ENCODE peak calls at places on chromosome 12, in six cellular contexts. U is MV-4-11; T is CD8-positive, alpha-beta memory T cell; K is HTR-8/SVneo; M is activated T-helper 1 cell treated with Interleukin-2 at 50 U/mL for 16 hours; S is HT-29. E is an unnamed sample.

GRCh38 chr12:65926119-65927004 is 102.1 kb downstream of the HMGA2 start:
- DNase-seq in K (no peak), S (peak), M (no peak), U (no peak), T (no peak), E (no peak)

GRCh38 chr12:26286186-26286585 is 90.8 kb downstream of the SSPN start:
- DNase-seq in T (no peak), S (no peak), M (no peak), U (no peak), K (no peak), E (no peak)

GRCh38 chr12:68772714-68773113 is 26.7 kb downstream of the SLC35E3 start:
- DNase-seq in K (no peak), U (no peak), M (no peak), T (no peak), S (no peak), E (no peak)

GRCh38 chr12:8038659-8039114 is 6.2 kb downstream of the FOXJ2 start:
- DNase-seq in S (peak), T (no peak), M (no peak), K (no peak), U (no peak), E (no peak)

GRCh38 chr12:122858171-122858570 is 22.9 kb downstream of the HIP1R start:
- DNase-seq in M (no peak), K (no peak), U (no peak), T (no peak), S (no peak), E (no peak)

GRCh38 chr12:131831021-131831571 is 2.9 kb downstream of the MMP17 start:
- DNase-seq in K (no peak), T (no peak), U (no peak), S (no peak), M (no peak), E (no peak)

GRCh38 chr12:82931349-82932116 is 244.8 kb downstream of the TMTC2 start:
- DNase-seq in U (no peak), S (peak), T (no peak), M (no peak), K (no peak), E (no peak)

GRCh38 chr12:64797156-64797555 is 27.3 kb upstream of the TBC1D30 start:
- DNase-seq in K (no peak), U (no peak), M (no peak), T (no peak), S (no peak), E (no peak)

GRCh38 chr12:109951751-109952150 is 44.4 kb downstream of the GIT2 start:
- DNase-seq in U (no peak), K (peak), S (peak), M (no peak), T (no peak), E (no peak)

GRCh38 chr12:84136862-84137367 is 775.7 kb downstream of the SLC6A15 start:
- DNase-seq in K (no peak), U (no peak), M (no peak), T (no peak), S (no peak), E (no peak)

GRCh38 chr12:1875608-1876007 is 42.8 kb downstream of the CACNA2D4 start:
- DNase-seq in K (no peak), U (no peak), S (no peak), T (no peak), M (no peak), E (no peak)

GRCh38 chr12:75638792-75639191 is 127.4 kb upstream of the KRR1 start:
- DNase-seq in S (no peak), K (no peak), U (no peak), T (no peak), M (no peak), E (no peak)

GRCh38 chr12:93376436-93377251 is 1.1 kb upstream of the NUDT4 start:
- DNase-seq in K (no peak), U (peak), S (peak), M (no peak), T (no peak), E (no peak)

GRCh38 chr12:105485321-105485910 is 154.9 kb downstream of the C12orf75 start:
- DNase-seq in M (no peak), S (no peak), U (no peak), T (no peak), K (no peak), E (no peak)

GRCh38 chr12:9866786-9867379 is 2.3 kb downstream of the CLEC2B start:
- DNase-seq in T (no peak), U (no peak), K (no peak), S (no peak), M (no peak), E (no peak)

GRCh38 chr12:124687695-124688301 is 120.4 kb upstream of the NCOR2 start:
- DNase-seq in S (no peak), T (peak), K (no peak), U (peak), M (no peak), E (no peak)

GRCh38 chr12:70535896-70536374 is 101.3 kb downstream of the PTPRB start:
- DNase-seq in S (peak), T (no peak), U (no peak), K (no peak), M (no peak), E (no peak)

GRCh38 chr12:101021442-101021841 is 188.6 kb downstream of the SLC5A8 start:
- DNase-seq in S (no peak), K (no peak), M (no peak), U (no peak), T (no peak), E (no peak)

GRCh38 chr12:124243936-124244335 is 51.0 kb upstream of the RFLNA start:
- DNase-seq in M (no peak), U (no peak), T (no peak), S (no peak), K (no peak), E (no peak)